ENCODE peak calls at places on chromosomes 3 and 15, in seven cellular contexts. One of them, this sample, is unnamed. For H3K4me1, the result is how much of the 10 kb centered on the place peaks cover.

GRCh38 chr3:170589113-170589512 is 3.2 kb upstream of the SLC7A14 start:
- DNase-seq in right atrium auricular region: no peak
- DNase-seq in ovary: no peak
- DNase-seq in tibial artery: no peak
- DNase-seq in fibroblast of lung: no peak
- DNase-seq in CD4-positive, alpha-beta memory T cell: no peak
- DNase-seq in A549: no peak
- DNase-seq in this sample: no peak

GRCh38 chr3:40574661-40575060 is 49.9 kb downstream of the ZNF621 start:
- DNase-seq in A549: no peak
- DNase-seq in right atrium auricular region: no peak
- DNase-seq in CD4-positive, alpha-beta memory T cell: no peak
- DNase-seq in ovary: no peak
- DNase-seq in fibroblast of lung: peak
- DNase-seq in tibial artery: no peak
- DNase-seq in this sample: no peak

GRCh38 chr3:152197451-152197850 is 71.3 kb upstream of the MBNL1 start:
- DNase-seq in A549: no peak
- DNase-seq in CD4-positive, alpha-beta memory T cell: no peak
- DNase-seq in fibroblast of lung: no peak
- DNase-seq in tibial artery: no peak
- DNase-seq in ovary: no peak
- DNase-seq in right atrium auricular region: no peak
- DNase-seq in this sample: no peak

GRCh38 chr3:183844606-183845005 is 19.2 kb upstream of the MAP6D1 start:
- DNase-seq in CD4-positive, alpha-beta memory T cell: no peak
- DNase-seq in A549: no peak
- DNase-seq in tibial artery: no peak
- DNase-seq in ovary: no peak
- DNase-seq in right atrium auricular region: no peak
- DNase-seq in fibroblast of lung: peak
- DNase-seq in this sample: no peak

GRCh38 chr3:110414851-110415250 is 656.8 kb upstream of the NECTIN3 start:
- DNase-seq in fibroblast of lung: peak
- DNase-seq in A549: peak
- DNase-seq in CD4-positive, alpha-beta memory T cell: no peak
- DNase-seq in tibial artery: no peak
- DNase-seq in right atrium auricular region: no peak
- DNase-seq in ovary: no peak
- DNase-seq in this sample: no peak

GRCh38 chr3:26236511-26236910 is 386.1 kb upstream of the LRRC3B start:
- DNase-seq in fibroblast of lung: no peak
- DNase-seq in A549: no peak
- DNase-seq in CD4-positive, alpha-beta memory T cell: no peak
- DNase-seq in right atrium auricular region: no peak
- DNase-seq in ovary: no peak
- DNase-seq in tibial artery: no peak
- DNase-seq in this sample: no peak

GRCh38 chr3:18382760-18383369 is 42.3 kb downstream of the SATB1 start:
- DNase-seq in right atrium auricular region: no peak
- DNase-seq in A549: no peak
- DNase-seq in ovary: no peak
- DNase-seq in fibroblast of lung: no peak
- DNase-seq in CD4-positive, alpha-beta memory T cell: no peak
- DNase-seq in tibial artery: no peak
- DNase-seq in this sample: no peak

GRCh38 chr15:42083916-42084315 is 10.4 kb downstream of the PLA2G4D start:
- DNase-seq in CD4-positive, alpha-beta memory T cell: no peak
- DNase-seq in A549: no peak
- DNase-seq in ovary: no peak
- DNase-seq in tibial artery: no peak
- DNase-seq in right atrium auricular region: no peak
- DNase-seq in fibroblast of lung: no peak
- DNase-seq in this sample: no peak

GRCh38 chr3:108459225-108459624 is 51.2 kb downstream of the MYH15 start:
- DNase-seq in ovary: no peak
- DNase-seq in CD4-positive, alpha-beta memory T cell: no peak
- DNase-seq in tibial artery: no peak
- DNase-seq in fibroblast of lung: no peak
- DNase-seq in A549: no peak
- DNase-seq in right atrium auricular region: no peak
- DNase-seq in this sample: no peak

GRCh38 chr15:74799255-74799842 is 13.3 kb upstream of the LMAN1L start:
- DNase-seq in CD4-positive, alpha-beta memory T cell: no peak
- DNase-seq in ovary: no peak
- DNase-seq in right atrium auricular region: no peak
- DNase-seq in fibroblast of lung: no peak
- DNase-seq in A549: no peak
- DNase-seq in tibial artery: no peak
- DNase-seq in this sample: peak

GRCh38 chr3:188174309-188175044 is 20.5 kb downstream of the LPP start:
- DNase-seq in tibial artery: no peak
- DNase-seq in right atrium auricular region: no peak
- DNase-seq in CD4-positive, alpha-beta memory T cell: no peak
- DNase-seq in A549: no peak
- DNase-seq in fibroblast of lung: no peak
- DNase-seq in ovary: no peak
- DNase-seq in this sample: no peak

GRCh38 chr15:66167854-66168253 is 85.7 kb downstream of the MEGF11 start:
- DNase-seq in right atrium auricular region: no peak
- DNase-seq in fibroblast of lung: no peak
- DNase-seq in ovary: no peak
- DNase-seq in A549: no peak
- DNase-seq in tibial artery: no peak
- DNase-seq in CD4-positive, alpha-beta memory T cell: no peak
- DNase-seq in this sample: no peak

GRCh38 chr3:45441570-45442313 is 53.4 kb downstream of the LARS2 start:
- DNase-seq in CD4-positive, alpha-beta memory T cell: no peak
- DNase-seq in right atrium auricular region: no peak
- DNase-seq in fibroblast of lung: no peak
- DNase-seq in tibial artery: no peak
- DNase-seq in ovary: no peak
- DNase-seq in A549: no peak
- DNase-seq in this sample: no peak

GRCh38 chr3:58723197-58723596 is 56.6 kb upstream of the FAM3D start:
- DNase-seq in tibial artery: no peak
- DNase-seq in right atrium auricular region: no peak
- DNase-seq in fibroblast of lung: peak
- DNase-seq in CD4-positive, alpha-beta memory T cell: no peak
- DNase-seq in ovary: no peak
- DNase-seq in A549: no peak
- DNase-seq in this sample: no peak

GRCh38 chr3:4785551-4785950 is 193.7 kb upstream of the BHLHE40 start:
- DNase-seq in fibroblast of lung: no peak
- DNase-seq in right atrium auricular region: no peak
- DNase-seq in tibial artery: no peak
- DNase-seq in CD4-positive, alpha-beta memory T cell: no peak
- DNase-seq in ovary: no peak
- DNase-seq in A549: no peak
- DNase-seq in this sample: no peak

GRCh38 chr3:61248496-61248895 is 2.8 kb downstream of the FHIT start:
- DNase-seq in fibroblast of lung: no peak
- DNase-seq in CD4-positive, alpha-beta memory T cell: no peak
- DNase-seq in ovary: no peak
- DNase-seq in right atrium auricular region: no peak
- DNase-seq in A549: no peak
- DNase-seq in tibial artery: no peak
- DNase-seq in this sample: no peak

GRCh38 chr15:55694652-55695150 is 48.3 kb downstream of the PRTG start:
- DNase-seq in tibial artery: no peak
- DNase-seq in right atrium auricular region: no peak
- DNase-seq in CD4-positive, alpha-beta memory T cell: no peak
- DNase-seq in fibroblast of lung: peak
- DNase-seq in A549: peak
- DNase-seq in ovary: no peak
- DNase-seq in this sample: no peak

GRCh38 chr15:86892774-86893449 is 813.2 kb downstream of the AGBL1 start:
- DNase-seq in CD4-positive, alpha-beta memory T cell: no peak
- DNase-seq in tibial artery: no peak
- DNase-seq in A549: no peak
- DNase-seq in right atrium auricular region: no peak
- DNase-seq in ovary: no peak
- DNase-seq in fibroblast of lung: no peak
- DNase-seq in this sample: no peak

GRCh38 chr15:72824781-72825180 is 41.2 kb upstream of the ADPGK start:
- DNase-seq in right atrium auricular region: no peak
- DNase-seq in fibroblast of lung: no peak
- DNase-seq in CD4-positive, alpha-beta memory T cell: no peak
- DNase-seq in tibial artery: no peak
- DNase-seq in A549: no peak
- DNase-seq in ovary: no peak
- DNase-seq in this sample: no peak

GRCh38 chr15:51494411-51495314 is 127.9 kb downstream of the DMXL2 start:
- DNase-seq in ovary: no peak
- DNase-seq in right atrium auricular region: no peak
- DNase-seq in A549: no peak
- DNase-seq in fibroblast of lung: peak
- DNase-seq in CD4-positive, alpha-beta memory T cell: no peak
- DNase-seq in tibial artery: no peak
- DNase-seq in this sample: no peak

GRCh38 chr15:51497806-51498205 is 124.8 kb downstream of the DMXL2 start:
- DNase-seq in A549: no peak
- DNase-seq in fibroblast of lung: no peak
- DNase-seq in CD4-positive, alpha-beta memory T cell: no peak
- DNase-seq in tibial artery: no peak
- DNase-seq in right atrium auricular region: no peak
- DNase-seq in ovary: no peak
- DNase-seq in this sample: no peak

GRCh38 chr15:51493892-51494291 is 128.7 kb downstream of the DMXL2 start:
- DNase-seq in CD4-positive, alpha-beta memory T cell: no peak
- DNase-seq in tibial artery: no peak
- DNase-seq in A549: no peak
- DNase-seq in ovary: no peak
- DNase-seq in fibroblast of lung: peak
- DNase-seq in right atrium auricular region: no peak
- DNase-seq in this sample: no peak

GRCh38 chr15:51491941-51492340 is 130.6 kb downstream of the DMXL2 start:
- DNase-seq in right atrium auricular region: no peak
- DNase-seq in A549: no peak
- DNase-seq in fibroblast of lung: no peak
- DNase-seq in CD4-positive, alpha-beta memory T cell: no peak
- DNase-seq in tibial artery: no peak
- DNase-seq in ovary: no peak
- DNase-seq in this sample: no peak

DNA sequence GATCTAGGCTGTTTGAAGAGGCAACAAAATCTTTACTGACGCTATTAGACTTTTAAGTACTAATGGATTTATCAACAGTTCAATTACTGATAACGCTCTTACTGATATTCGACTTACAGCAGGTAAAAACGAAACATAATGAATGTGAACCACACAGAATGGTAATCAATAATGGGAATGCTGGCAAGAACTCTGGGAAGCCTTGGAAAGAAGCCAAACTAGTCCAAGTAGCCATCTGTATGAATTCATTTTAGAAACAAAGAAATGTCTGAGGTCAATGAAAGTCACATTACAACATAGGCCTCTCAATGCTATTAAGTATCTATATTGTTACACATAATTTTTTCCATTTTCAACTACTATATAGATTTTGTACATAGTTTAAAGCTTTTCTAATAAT is 130.0 kb downstream of the DMXL2 start:
- DNase-seq in ovary: no peak
- DNase-seq in fibroblast of lung: peak
- DNase-seq in CD4-positive, alpha-beta memory T cell: no peak
- DNase-seq in right atrium auricular region: no peak
- DNase-seq in tibial artery: no peak
- DNase-seq in A549: no peak
- DNase-seq in this sample: no peak
- H3K4me1 ChIP-seq in ovary: under half
- H3K4me1 ChIP-seq in fibroblast of lung: under half
- H3K4me1 ChIP-seq in CD4-positive, alpha-beta memory T cell: under half
- H3K4me1 ChIP-seq in right atrium auricular region: under half
- H3K4me1 ChIP-seq in tibial artery: under half
- H3K4me1 ChIP-seq in A549: under half
- H3K4me1 ChIP-seq in this sample: under half

GRCh38 chr3:123411340-123412040 is 37.4 kb downstream of the ADCY5 start:
- DNase-seq in A549: no peak
- DNase-seq in fibroblast of lung: no peak
- DNase-seq in CD4-positive, alpha-beta memory T cell: no peak
- DNase-seq in tibial artery: no peak
- DNase-seq in right atrium auricular region: no peak
- DNase-seq in ovary: no peak
- DNase-seq in this sample: no peak
- H3K4me3 ChIP-seq in A549: no peak
- H3K4me3 ChIP-seq in fibroblast of lung: no peak
- H3K4me3 ChIP-seq in CD4-positive, alpha-beta memory T cell: no peak
- H3K4me3 ChIP-seq in tibial artery: no peak
- H3K4me3 ChIP-seq in right atrium auricular region: no peak
- H3K4me3 ChIP-seq in ovary: no peak
- H3K4me3 ChIP-seq in this sample: no peak

DNA sequence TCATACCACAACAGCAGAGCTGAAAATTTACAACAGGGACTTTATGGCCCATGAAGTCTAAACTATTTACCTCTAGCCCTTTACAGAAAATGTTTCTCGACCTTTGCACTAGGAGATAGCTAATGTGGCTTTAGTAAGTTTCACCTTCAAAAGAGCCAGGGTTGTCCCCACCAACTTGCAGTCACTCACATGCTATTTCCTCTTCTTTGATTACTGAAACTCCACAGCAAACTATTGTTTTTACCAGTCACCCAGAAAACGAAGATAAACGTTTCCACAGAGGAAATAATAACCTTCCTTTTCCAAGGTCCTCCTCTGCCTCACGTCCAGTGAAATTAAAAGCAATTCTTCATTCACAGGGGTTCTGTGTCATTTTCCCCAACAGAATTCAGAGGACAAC is 48.2 kb downstream of the WWTR1 start:
- DNase-seq in A549: no peak
- DNase-seq in tibial artery: no peak
- DNase-seq in ovary: no peak
- DNase-seq in right atrium auricular region: no peak
- DNase-seq in fibroblast of lung: no peak
- DNase-seq in CD4-positive, alpha-beta memory T cell: no peak
- DNase-seq in this sample: no peak
- H3K27ac ChIP-seq in A549: peak
- H3K27ac ChIP-seq in tibial artery: peak
- H3K27ac ChIP-seq in ovary: no peak
- H3K27ac ChIP-seq in right atrium auricular region: peak
- H3K27ac ChIP-seq in fibroblast of lung: no peak
- H3K27ac ChIP-seq in CD4-positive, alpha-beta memory T cell: no peak
- H3K27ac ChIP-seq in this sample: no peak

GRCh38 chr3:187039100-187039722 is 100.1 kb downstream of the RPL39L start:
- DNase-seq in fibroblast of lung: no peak
- DNase-seq in CD4-positive, alpha-beta memory T cell: no peak
- DNase-seq in A549: no peak
- DNase-seq in ovary: no peak
- DNase-seq in tibial artery: no peak
- DNase-seq in right atrium auricular region: no peak
- DNase-seq in this sample: no peak

GRCh38 chr3:187042062-187042745 is 97.1 kb downstream of the RPL39L start:
- DNase-seq in right atrium auricular region: no peak
- DNase-seq in CD4-positive, alpha-beta memory T cell: no peak
- DNase-seq in fibroblast of lung: no peak
- DNase-seq in ovary: no peak
- DNase-seq in tibial artery: no peak
- DNase-seq in A549: no peak
- DNase-seq in this sample: no peak

GRCh38 chr3:187040637-187041361 is 98.5 kb downstream of the RPL39L start:
- DNase-seq in fibroblast of lung: peak
- DNase-seq in tibial artery: no peak
- DNase-seq in CD4-positive, alpha-beta memory T cell: no peak
- DNase-seq in right atrium auricular region: no peak
- DNase-seq in ovary: no peak
- DNase-seq in A549: peak
- DNase-seq in this sample: no peak

GRCh38 chr3:187041362-187042061 is 97.8 kb downstream of the RPL39L start:
- DNase-seq in ovary: no peak
- DNase-seq in CD4-positive, alpha-beta memory T cell: peak
- DNase-seq in A549: no peak
- DNase-seq in fibroblast of lung: no peak
- DNase-seq in tibial artery: no peak
- DNase-seq in right atrium auricular region: no peak
- DNase-seq in this sample: no peak

GRCh38 chr3:187039723-187040414 is 99.4 kb downstream of the RPL39L start:
- DNase-seq in fibroblast of lung: no peak
- DNase-seq in CD4-positive, alpha-beta memory T cell: no peak
- DNase-seq in right atrium auricular region: no peak
- DNase-seq in ovary: no peak
- DNase-seq in tibial artery: no peak
- DNase-seq in A549: no peak
- DNase-seq in this sample: no peak
- H3K4me1 ChIP-seq in fibroblast of lung: under half
- H3K4me1 ChIP-seq in CD4-positive, alpha-beta memory T cell: half or more
- H3K4me1 ChIP-seq in right atrium auricular region: under half
- H3K4me1 ChIP-seq in ovary: under half
- H3K4me1 ChIP-seq in tibial artery: under half
- H3K4me1 ChIP-seq in A549: under half
- H3K4me1 ChIP-seq in this sample: half or more